ENCODE peak calls at places on chromosome 6, in ten cellular contexts. One of them, this sample, is unnamed.

GRCh38 chr6:117411474-117411873 is 14.3 kb downstream of the ROS1 start:
- DNase-seq in Caki2: no peak
- DNase-seq in NCI-H2171 treated with DMSO at 0.1 percent for 48 hours: no peak
- DNase-seq in KBM-7: no peak
- DNase-seq in ACHN: no peak
- DNase-seq in left colon: no peak
- DNase-seq in stimulated activated CD8-positive, alpha-beta memory T cell treated with anti-CD3 and anti-CD28 coated beads, Interleukin-15, amount 100 ng/mL, for 24 hours: no peak
- DNase-seq in heart right ventricle: no peak
- DNase-seq in KG1: no peak
- DNase-seq in cardiac muscle cell: no peak
- DNase-seq in this sample: no peak

GRCh38 chr6:141607956-141608355 is 524.8 kb upstream of the GJE1 start:
- DNase-seq in KBM-7: no peak
- DNase-seq in stimulated activated CD8-positive, alpha-beta memory T cell treated with anti-CD3 and anti-CD28 coated beads, Interleukin-15, amount 100 ng/mL, for 24 hours: no peak
- DNase-seq in KG1: no peak
- DNase-seq in left colon: no peak
- DNase-seq in heart right ventricle: no peak
- DNase-seq in Caki2: no peak
- DNase-seq in ACHN: no peak
- DNase-seq in cardiac muscle cell: no peak
- DNase-seq in NCI-H2171 treated with DMSO at 0.1 percent for 48 hours: no peak
- DNase-seq in this sample: no peak

GRCh38 chr6:33727126-33727525 is 15.6 kb upstream of the UQCC2 start:
- DNase-seq in ACHN: no peak
- DNase-seq in NCI-H2171 treated with DMSO at 0.1 percent for 48 hours: no peak
- DNase-seq in stimulated activated CD8-positive, alpha-beta memory T cell treated with anti-CD3 and anti-CD28 coated beads, Interleukin-15, amount 100 ng/mL, for 24 hours: no peak
- DNase-seq in cardiac muscle cell: no peak
- DNase-seq in KG1: no peak
- DNase-seq in KBM-7: no peak
- DNase-seq in left colon: no peak
- DNase-seq in heart right ventricle: no peak
- DNase-seq in Caki2: no peak
- DNase-seq in this sample: no peak

GRCh38 chr6:143125896-143126573 is 65.3 kb downstream of the AIG1 start:
- DNase-seq in ACHN: peak; percentile 24
- DNase-seq in left colon: no peak
- DNase-seq in KG1: no peak
- DNase-seq in KBM-7: no peak
- DNase-seq in stimulated activated CD8-positive, alpha-beta memory T cell treated with anti-CD3 and anti-CD28 coated beads, Interleukin-15, amount 100 ng/mL, for 24 hours: no peak
- DNase-seq in heart right ventricle: no peak
- DNase-seq in NCI-H2171 treated with DMSO at 0.1 percent for 48 hours: no peak
- DNase-seq in Caki2: no peak
- DNase-seq in cardiac muscle cell: no peak
- DNase-seq in this sample: peak; percentile 27

GRCh38 chr6:35427851-35428321 is 24.3 kb upstream of the FANCE start:
- DNase-seq in Caki2: no peak
- DNase-seq in stimulated activated CD8-positive, alpha-beta memory T cell treated with anti-CD3 and anti-CD28 coated beads, Interleukin-15, amount 100 ng/mL, for 24 hours: no peak
- DNase-seq in ACHN: no peak
- DNase-seq in left colon: no peak
- DNase-seq in KG1: no peak
- DNase-seq in heart right ventricle: no peak
- DNase-seq in KBM-7: no peak
- DNase-seq in cardiac muscle cell: peak; percentile 31
- DNase-seq in NCI-H2171 treated with DMSO at 0.1 percent for 48 hours: no peak
- DNase-seq in this sample: peak; percentile 78

GRCh38 chr6:100347901-100348550 is 116.7 kb downstream of the SIM1 start:
- DNase-seq in cardiac muscle cell: peak; percentile 69
- DNase-seq in stimulated activated CD8-positive, alpha-beta memory T cell treated with anti-CD3 and anti-CD28 coated beads, Interleukin-15, amount 100 ng/mL, for 24 hours: no peak
- DNase-seq in KBM-7: no peak
- DNase-seq in KG1: no peak
- DNase-seq in heart right ventricle: no peak
- DNase-seq in Caki2: no peak
- DNase-seq in NCI-H2171 treated with DMSO at 0.1 percent for 48 hours: no peak
- DNase-seq in ACHN: peak; percentile 34
- DNase-seq in left colon: no peak
- DNase-seq in this sample: peak; percentile 74

GRCh38 chr6:158233214-158233795 is 65.2 kb downstream of the GTF2H5 start:
- DNase-seq in KBM-7: no peak
- DNase-seq in KG1: no peak
- DNase-seq in stimulated activated CD8-positive, alpha-beta memory T cell treated with anti-CD3 and anti-CD28 coated beads, Interleukin-15, amount 100 ng/mL, for 24 hours: no peak
- DNase-seq in left colon: peak; percentile 26
- DNase-seq in Caki2: no peak
- DNase-seq in NCI-H2171 treated with DMSO at 0.1 percent for 48 hours: no peak
- DNase-seq in cardiac muscle cell: no peak
- DNase-seq in heart right ventricle: no peak
- DNase-seq in ACHN: no peak
- DNase-seq in this sample: no peak

GRCh38 chr6:38612386-38612965 is 27.3 kb downstream of the BTBD9 start:
- DNase-seq in NCI-H2171 treated with DMSO at 0.1 percent for 48 hours: no peak
- DNase-seq in ACHN: no peak
- DNase-seq in KG1: no peak
- DNase-seq in left colon: no peak
- DNase-seq in cardiac muscle cell: peak; percentile 72
- DNase-seq in KBM-7: no peak
- DNase-seq in stimulated activated CD8-positive, alpha-beta memory T cell treated with anti-CD3 and anti-CD28 coated beads, Interleukin-15, amount 100 ng/mL, for 24 hours: no peak
- DNase-seq in Caki2: no peak
- DNase-seq in heart right ventricle: no peak
- DNase-seq in this sample: peak; percentile 93

GRCh38 chr6:111605100-111605748 is 454 bp downstream of the TRAF3IP2 start:
- DNase-seq in heart right ventricle: peak; percentile 73
- DNase-seq in Caki2: peak; percentile 29
- DNase-seq in ACHN: peak; percentile 55
- DNase-seq in NCI-H2171 treated with DMSO at 0.1 percent for 48 hours: peak; percentile 50
- DNase-seq in KG1: peak; percentile 76
- DNase-seq in cardiac muscle cell: peak; percentile 96
- DNase-seq in left colon: peak; percentile 57
- DNase-seq in KBM-7: no peak
- DNase-seq in stimulated activated CD8-positive, alpha-beta memory T cell treated with anti-CD3 and anti-CD28 coated beads, Interleukin-15, amount 100 ng/mL, for 24 hours: no peak
- DNase-seq in this sample: peak; percentile 88

GRCh38 chr6:33080127-33081089 is 4.6 kb downstream of the HLA-DPB1 start:
- DNase-seq in stimulated activated CD8-positive, alpha-beta memory T cell treated with anti-CD3 and anti-CD28 coated beads, Interleukin-15, amount 100 ng/mL, for 24 hours: no peak
- DNase-seq in NCI-H2171 treated with DMSO at 0.1 percent for 48 hours: no peak
- DNase-seq in heart right ventricle: peak; percentile 80
- DNase-seq in KBM-7: no peak
- DNase-seq in ACHN: peak; percentile 88
- DNase-seq in KG1: no peak
- DNase-seq in left colon: peak; percentile 38
- DNase-seq in Caki2: no peak
- DNase-seq in cardiac muscle cell: peak; percentile 82
- DNase-seq in this sample: peak; percentile 66

GRCh38 chr6:95687839-95688238 is 110.5 kb downstream of the MANEA start:
- DNase-seq in stimulated activated CD8-positive, alpha-beta memory T cell treated with anti-CD3 and anti-CD28 coated beads, Interleukin-15, amount 100 ng/mL, for 24 hours: no peak
- DNase-seq in heart right ventricle: no peak
- DNase-seq in left colon: no peak
- DNase-seq in Caki2: no peak
- DNase-seq in KG1: no peak
- DNase-seq in cardiac muscle cell: no peak
- DNase-seq in KBM-7: no peak
- DNase-seq in NCI-H2171 treated with DMSO at 0.1 percent for 48 hours: no peak
- DNase-seq in ACHN: no peak
- DNase-seq in this sample: no peak

GRCh38 chr6:168007592-168008338 is 10.3 kb downstream of the KIF25 start:
- DNase-seq in cardiac muscle cell: peak; percentile 99
- DNase-seq in KG1: no peak
- DNase-seq in NCI-H2171 treated with DMSO at 0.1 percent for 48 hours: no peak
- DNase-seq in Caki2: peak; percentile 96
- DNase-seq in ACHN: peak; percentile 96
- DNase-seq in KBM-7: peak; percentile 66
- DNase-seq in stimulated activated CD8-positive, alpha-beta memory T cell treated with anti-CD3 and anti-CD28 coated beads, Interleukin-15, amount 100 ng/mL, for 24 hours: no peak
- DNase-seq in left colon: no peak
- DNase-seq in heart right ventricle: no peak
- DNase-seq in this sample: peak; percentile 100

GRCh38 chr6:132287101-132287500 is 114.2 kb downstream of the MOXD1 start:
- DNase-seq in KBM-7: no peak
- DNase-seq in KG1: no peak
- DNase-seq in NCI-H2171 treated with DMSO at 0.1 percent for 48 hours: no peak
- DNase-seq in stimulated activated CD8-positive, alpha-beta memory T cell treated with anti-CD3 and anti-CD28 coated beads, Interleukin-15, amount 100 ng/mL, for 24 hours: no peak
- DNase-seq in left colon: no peak
- DNase-seq in Caki2: no peak
- DNase-seq in heart right ventricle: no peak
- DNase-seq in ACHN: no peak
- DNase-seq in cardiac muscle cell: no peak
- DNase-seq in this sample: no peak

GRCh38 chr6:10420546-10421507 is 6.0 kb upstream of the TFAP2A start:
- DNase-seq in stimulated activated CD8-positive, alpha-beta memory T cell treated with anti-CD3 and anti-CD28 coated beads, Interleukin-15, amount 100 ng/mL, for 24 hours: no peak
- DNase-seq in cardiac muscle cell: no peak
- DNase-seq in Caki2: no peak
- DNase-seq in heart right ventricle: no peak
- DNase-seq in ACHN: no peak
- DNase-seq in KBM-7: no peak
- DNase-seq in NCI-H2171 treated with DMSO at 0.1 percent for 48 hours: no peak
- DNase-seq in KG1: no peak
- DNase-seq in left colon: no peak
- DNase-seq in this sample: no peak

GRCh38 chr6:2755456-2755855 is 4.7 kb upstream of the MYLK4 start:
- DNase-seq in left colon: no peak
- DNase-seq in Caki2: no peak
- DNase-seq in KG1: no peak
- DNase-seq in cardiac muscle cell: no peak
- DNase-seq in heart right ventricle: no peak
- DNase-seq in NCI-H2171 treated with DMSO at 0.1 percent for 48 hours: no peak
- DNase-seq in ACHN: no peak
- DNase-seq in stimulated activated CD8-positive, alpha-beta memory T cell treated with anti-CD3 and anti-CD28 coated beads, Interleukin-15, amount 100 ng/mL, for 24 hours: no peak
- DNase-seq in KBM-7: no peak
- DNase-seq in this sample: no peak

GRCh38 chr6:157534991-157535353 is 154.0 kb downstream of the ZDHHC14 start:
- DNase-seq in KG1: no peak
- DNase-seq in left colon: no peak
- DNase-seq in ACHN: no peak
- DNase-seq in cardiac muscle cell: no peak
- DNase-seq in Caki2: no peak
- DNase-seq in NCI-H2171 treated with DMSO at 0.1 percent for 48 hours: no peak
- DNase-seq in KBM-7: no peak
- DNase-seq in heart right ventricle: no peak
- DNase-seq in stimulated activated CD8-positive, alpha-beta memory T cell treated with anti-CD3 and anti-CD28 coated beads, Interleukin-15, amount 100 ng/mL, for 24 hours: no peak
- DNase-seq in this sample: no peak

GRCh38 chr6:1952726-1953360 is 292.6 kb downstream of the GMDS start:
- DNase-seq in KG1: no peak
- DNase-seq in ACHN: peak; percentile 92
- DNase-seq in NCI-H2171 treated with DMSO at 0.1 percent for 48 hours: no peak
- DNase-seq in Caki2: peak; percentile 97
- DNase-seq in heart right ventricle: no peak
- DNase-seq in stimulated activated CD8-positive, alpha-beta memory T cell treated with anti-CD3 and anti-CD28 coated beads, Interleukin-15, amount 100 ng/mL, for 24 hours: no peak
- DNase-seq in cardiac muscle cell: peak; percentile 88
- DNase-seq in KBM-7: no peak
- DNase-seq in left colon: no peak
- DNase-seq in this sample: peak; percentile 93

GRCh38 chr6:108635505-108636226 is 74.9 kb downstream of the FOXO3 start:
- DNase-seq in Caki2: no peak
- DNase-seq in KG1: no peak
- DNase-seq in KBM-7: peak; percentile 40
- DNase-seq in stimulated activated CD8-positive, alpha-beta memory T cell treated with anti-CD3 and anti-CD28 coated beads, Interleukin-15, amount 100 ng/mL, for 24 hours: no peak
- DNase-seq in cardiac muscle cell: no peak
- DNase-seq in ACHN: no peak
- DNase-seq in left colon: no peak
- DNase-seq in heart right ventricle: no peak
- DNase-seq in NCI-H2171 treated with DMSO at 0.1 percent for 48 hours: no peak
- DNase-seq in this sample: peak; percentile 82

This sample was measured in amniotic epithelial cell.